ENCODE peak calls at places on chromosomes 4 and X, in five cellular contexts. K, E, B, W and M are unnamed samples.
A peak's percentile ranks its signal among the peaks of the same experiment; 100 is the strongest.

GRCh38 chr4:127936974-127937373 is 28.0 kb downstream of the MFSD8 start:
- DNase-seq in K (no peak), E (peak; percentile 35), B (no peak), W (peak; percentile 22), M (no peak)

GRCh38 chrX:121831601-121832000 is 784.2 kb downstream of the GLUD2 start:
- DNase-seq in K (no peak), E (peak; percentile 16), B (no peak), W (no peak), M (no peak)

GRCh38 chr4:112189754-112190153 is 41.8 kb upstream of the AP1AR start:
- DNase-seq in K (no peak), E (peak; percentile 57), B (no peak), W (peak; percentile 62), M (no peak)

GRCh38 chr4:89299153-89299789 is 8.3 kb downstream of the GPRIN3 start:
- DNase-seq in K (no peak), E (no peak), B (no peak), W (no peak), M (peak; percentile 71)

GRCh38 chr4:25031077-25031606 is 396 bp upstream of the LGI2 start:
- DNase-seq in K (no peak), E (peak; percentile 67), B (no peak), W (peak; percentile 10), M (peak; percentile 1)

GRCh38 chrX:26100421-26100920 is 37.7 kb upstream of the MAGEB18 start:
- DNase-seq in K (no peak), E (no peak), B (no peak), W (no peak), M (no peak)

GRCh38 chr4:173171098-173171497 is 2.5 kb downstream of the GALNT7 start:
- DNase-seq in K (no peak), E (peak; percentile 46), B (no peak), W (peak; percentile 50), M (peak; percentile 42)

GRCh38 chr4:88225216-88226107 is 58.9 kb downstream of the PPM1K start:
- DNase-seq in K (no peak), E (peak; percentile 42), B (no peak), W (no peak), M (no peak)

GRCh38 chr4:5824635-5825034 is 68.3 kb downstream of the CRMP1 start:
- DNase-seq in K (no peak), E (peak; percentile 64), B (no peak), W (peak; percentile 55), M (peak; percentile 13)

GRCh38 chr4:108774809-108775530 is 12.1 kb upstream of the ETNPPL start:
- DNase-seq in K (no peak), E (no peak), B (peak; percentile 80), W (no peak), M (peak; percentile 31)

GRCh38 chr4:25953740-25954139 is 39.7 kb downstream of the SMIM20 start:
- DNase-seq in K (no peak), E (peak; percentile 38), B (no peak), W (peak; percentile 4), M (peak; percentile 16)

GRCh38 chr4:52173470-52174055 is 122.5 kb downstream of the SPATA18 start:
- DNase-seq in K (no peak), E (peak; percentile 66), B (no peak), W (peak; percentile 50), M (no peak)

GRCh38 chrX:154352012-154352401 is 22.4 kb downstream of the FLNA start:
- DNase-seq in K (no peak), E (peak; percentile 1), B (no peak), W (no peak), M (no peak)

GRCh38 chr4:91092398-91092955 is 965.3 kb downstream of the CCSER1 start:
- DNase-seq in K (no peak), E (no peak), B (no peak), W (no peak), M (no peak)

GRCh38 chr4:31984872-31985271 is 1264.7 kb downstream of the PCDH7 start:
- DNase-seq in K (no peak), E (peak; percentile 30), B (no peak), W (no peak), M (no peak)

GRCh38 chr4:78610546-78611214 is 59.1 kb downstream of the ANXA3 start:
- DNase-seq in K (no peak), E (peak; percentile 66), B (no peak), W (peak; percentile 36), M (no peak)

GRCh38 chrX:2703991-2704369 is 12.9 kb downstream of the CD99 start:
- DNase-seq in K (no peak), E (peak; percentile 62), B (no peak), W (no peak), M (peak; percentile 43)
- H3K4me1 ChIP-seq in K (no peaks in the 10 kb centered on the region), E (peaks cover 59% of the 10 kb centered on the region), B (peaks cover 53% of the 10 kb centered on the region), W (peaks cover 27% of the 10 kb centered on the region), M (peaks cover 18% of the 10 kb centered on the region)

GRCh38 chr4:86927843-86928395 is 6.9 kb upstream of the AFF1 start:
- DNase-seq in K (no peak), E (peak; percentile 98), B (no peak), W (peak; percentile 98), M (no peak)
- H3K4me3 ChIP-seq in K (no peak overlapping the region), E (no peak overlapping the region), B (no peak overlapping the region), W (no peak overlapping the region), M (no peak overlapping the region)

GRCh38 chrX:130124577-130124976 is 14.3 kb upstream of the ELF4 start:
- DNase-seq in K (no peak), E (no peak), B (no peak), W (no peak), M (no peak)
- H3K27ac ChIP-seq in K (peak overlapping the region; percentile 76), E (no peak overlapping the region), B (peak overlapping the region; percentile 69), W (no peak overlapping the region), M (peak overlapping the region; percentile 68)

GRCh38 chr4:98521486-98521885 is 136.9 kb downstream of the TSPAN5 start:
- DNase-seq in K (no peak), E (peak; percentile 25), B (no peak), W (no peak), M (no peak)
- H3K4me1 ChIP-seq in K (no peaks in the 10 kb centered on the region), E (peaks cover 81% of the 10 kb centered on the region), B (no peaks in the 10 kb centered on the region), W (peaks cover 30% of the 10 kb centered on the region), M (no peaks in the 10 kb centered on the region)

DNA sequence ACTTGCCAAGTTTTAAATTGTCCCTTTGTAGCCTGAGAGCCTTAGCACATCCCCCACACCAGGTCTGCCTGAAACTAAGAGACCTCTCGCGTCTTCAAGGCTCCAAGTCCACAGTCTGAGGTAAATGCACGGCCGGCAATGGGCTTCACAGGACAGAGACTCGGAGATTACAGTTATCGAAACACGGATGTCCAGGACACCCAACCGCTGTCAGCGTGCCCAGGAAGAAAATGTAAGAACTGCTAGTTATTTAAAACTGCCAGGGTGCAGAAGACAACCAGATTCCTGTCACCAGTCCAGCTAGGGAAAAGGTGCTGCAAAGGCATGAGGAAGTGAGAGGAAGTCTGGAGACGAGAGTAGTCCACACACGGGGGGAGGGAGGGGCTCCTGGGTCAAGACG is 28.9 kb downstream of the ZNF827 start:
- DNase-seq in K (no peak), E (peak; percentile 27), B (no peak), W (no peak), M (peak; percentile 76)
- H3K4me3 ChIP-seq in K (no peak overlapping the region), E (no peak overlapping the region), B (no peak overlapping the region), W (no peak overlapping the region), M (peak overlapping the region; percentile 31)

DNA sequence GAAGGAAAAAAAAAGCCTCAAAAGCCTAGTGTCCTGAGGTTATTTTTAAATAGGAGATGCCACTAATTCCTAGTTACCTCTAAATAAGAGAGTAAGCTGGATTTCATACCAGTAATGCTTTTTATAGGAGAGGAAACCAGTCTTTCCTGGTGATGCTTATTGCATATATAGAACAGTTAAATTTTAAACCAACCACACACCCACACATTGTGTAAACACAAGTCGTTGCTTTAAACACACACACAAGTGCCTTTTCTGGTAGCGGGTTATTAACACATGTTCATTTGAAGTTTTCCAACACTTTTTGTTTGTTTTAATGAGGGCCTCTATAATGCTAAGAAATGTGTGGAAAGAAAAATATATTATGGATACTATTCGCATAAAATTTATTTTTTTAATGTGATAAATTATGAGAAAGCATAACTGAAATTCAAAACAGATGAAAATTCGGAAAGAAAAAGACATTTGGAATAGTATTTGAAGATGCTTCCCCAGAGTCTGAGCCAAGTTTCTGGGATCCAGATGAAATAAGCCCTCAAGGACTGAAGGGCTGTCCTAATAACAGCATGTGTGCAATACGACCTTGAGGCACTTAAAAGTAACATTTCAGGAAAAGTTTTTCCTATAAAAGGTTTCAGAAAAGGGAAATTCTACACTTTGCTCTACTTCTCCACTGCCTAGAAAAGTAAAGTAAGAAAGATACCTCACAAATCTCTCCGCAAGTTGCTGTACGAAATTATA is 2.0 kb downstream of the ANTXR2 start:
- DNase-seq in K (no peak), E (peak; percentile 26), B (no peak), W (peak; percentile 36), M (peak; percentile 33)
- H3K27ac ChIP-seq in K (peak overlapping the region; percentile 95), E (no peak overlapping the region), B (no peak overlapping the region), W (peak overlapping the region; percentile 89), M (no peak overlapping the region)

DNA sequence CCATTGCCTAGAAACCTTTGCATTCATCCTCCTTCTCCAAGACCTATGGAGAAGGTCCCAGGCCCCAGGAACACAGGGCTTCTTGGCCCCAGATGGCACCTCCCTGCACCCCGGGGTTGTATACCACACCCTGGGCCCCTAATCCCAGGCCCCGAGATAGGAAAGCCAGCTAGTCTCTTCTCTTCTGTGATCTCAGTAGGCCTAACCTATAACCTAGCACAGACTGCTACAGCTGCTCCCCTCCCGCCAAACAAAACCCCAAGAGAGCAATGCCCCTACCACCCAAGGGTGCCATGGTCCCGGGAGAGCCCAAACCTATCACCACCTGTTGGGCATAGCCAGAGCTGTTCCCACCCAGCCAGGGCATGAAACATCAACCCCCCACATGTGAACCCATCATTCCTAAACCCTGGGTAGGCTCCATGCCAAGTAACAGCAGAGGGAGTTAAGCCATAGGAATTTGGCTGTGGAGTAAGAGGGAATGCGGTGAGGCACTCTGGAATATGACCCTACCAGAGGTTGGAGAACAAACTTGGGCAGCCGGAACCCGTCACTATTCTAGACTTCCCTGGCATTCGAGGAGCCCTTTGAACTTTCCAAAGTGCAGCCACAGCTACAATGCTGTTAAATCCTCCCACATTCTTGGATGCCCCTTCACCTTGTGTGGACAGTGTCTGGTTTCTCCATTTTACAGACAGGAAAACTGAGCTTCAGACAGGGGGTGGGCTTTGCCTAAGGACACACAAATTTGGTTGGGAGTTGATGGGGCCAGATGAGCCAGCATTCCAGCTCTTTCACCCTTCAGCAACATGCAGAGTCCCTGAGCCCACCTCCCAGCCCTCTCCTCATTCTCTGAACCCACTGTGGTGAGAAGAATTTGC is 10.9 kb upstream of the SASH3 start:
- DNase-seq in K (no peak), E (peak; percentile 75), B (no peak), W (peak; percentile 24), M (peak; percentile 52)
- H3K4me1 ChIP-seq in K (no peaks in the 10 kb centered on the region), E (no peaks in the 10 kb centered on the region), B (no peaks in the 10 kb centered on the region), W (no peaks in the 10 kb centered on the region), M (peaks cover 2% of the 10 kb centered on the region)